ENCODE peak calls at places on chromosomes 6 and 20, in four cellular contexts. One of them, this sample, is unnamed.

GRCh38 chr6:132190097-132190814 is 211.0 kb downstream of the MOXD1 start:
- DNase-seq in cardiac fibroblast: peak
- DNase-seq in cardiac muscle cell: no peak
- DNase-seq in MM.1S: peak
- DNase-seq in this sample: no peak

GRCh38 chr6:125747589-125748533 is 1.6 kb upstream of the HEY2 start:
- DNase-seq in MM.1S: peak
- DNase-seq in cardiac muscle cell: peak
- DNase-seq in cardiac fibroblast: peak
- DNase-seq in this sample: peak

GRCh38 chr6:23498013-23498412 is 628.0 kb upstream of the NRSN1 start:
- DNase-seq in MM.1S: no peak
- DNase-seq in cardiac muscle cell: no peak
- DNase-seq in cardiac fibroblast: peak
- DNase-seq in this sample: no peak

GRCh38 chr6:83853968-83854501 is 875 bp downstream of the RIPPLY2 start:
- DNase-seq in MM.1S: no peak
- DNase-seq in cardiac fibroblast: no peak
- DNase-seq in cardiac muscle cell: no peak
- DNase-seq in this sample: no peak

GRCh38 chr20:63567382-63568169 is 6.5 kb downstream of the HELZ2 start:
- DNase-seq in cardiac fibroblast: no peak
- DNase-seq in cardiac muscle cell: no peak
- DNase-seq in MM.1S: peak
- DNase-seq in this sample: no peak

GRCh38 chr6:116314878-116315277 is 35.1 kb upstream of the TSPYL1 start:
- DNase-seq in cardiac muscle cell: no peak
- DNase-seq in cardiac fibroblast: peak
- DNase-seq in MM.1S: no peak
- DNase-seq in this sample: no peak

GRCh38 chr6:127566119-127566518 is 10.9 kb upstream of the C6orf58 start:
- DNase-seq in cardiac fibroblast: peak
- DNase-seq in cardiac muscle cell: no peak
- DNase-seq in MM.1S: no peak
- DNase-seq in this sample: no peak

GRCh38 chr6:158131926-158132325 is 36.1 kb downstream of the SERAC1 start:
- DNase-seq in cardiac fibroblast: peak
- DNase-seq in MM.1S: peak
- DNase-seq in cardiac muscle cell: peak
- DNase-seq in this sample: no peak

GRCh38 chr6:24329022-24329421 is 28.8 kb downstream of the DCDC2 start:
- DNase-seq in cardiac muscle cell: no peak
- DNase-seq in MM.1S: no peak
- DNase-seq in cardiac fibroblast: peak
- DNase-seq in this sample: no peak

GRCh38 chr6:3825851-3826581 is 23.2 kb upstream of the FAM50B start:
- DNase-seq in cardiac fibroblast: peak
- DNase-seq in MM.1S: no peak
- DNase-seq in cardiac muscle cell: no peak
- DNase-seq in this sample: no peak

GRCh38 chr6:13251242-13251641 is 77.1 kb downstream of the TBC1D7 start:
- DNase-seq in MM.1S: no peak
- DNase-seq in cardiac muscle cell: no peak
- DNase-seq in cardiac fibroblast: no peak
- DNase-seq in this sample: no peak

GRCh38 chr6:148611213-148611612 is 135.6 kb upstream of the UST start:
- DNase-seq in cardiac fibroblast: peak
- DNase-seq in MM.1S: no peak
- DNase-seq in cardiac muscle cell: no peak
- DNase-seq in this sample: no peak

GRCh38 chr6:45590751-45591184 is 213.0 kb upstream of the SUPT3H start:
- DNase-seq in cardiac muscle cell: no peak
- DNase-seq in cardiac fibroblast: no peak
- DNase-seq in MM.1S: no peak
- DNase-seq in this sample: peak

GRCh38 chr6:84623956-84624680 is 140.3 kb downstream of the TBX18 start:
- DNase-seq in cardiac fibroblast: peak
- DNase-seq in cardiac muscle cell: peak
- DNase-seq in MM.1S: no peak
- DNase-seq in this sample: no peak

GRCh38 chr6:36999467-37000125 is 5.9 kb upstream of the FGD2 start:
- DNase-seq in MM.1S: no peak
- DNase-seq in cardiac fibroblast: no peak
- DNase-seq in cardiac muscle cell: no peak
- DNase-seq in this sample: no peak

GRCh38 chr20:41151134-41151869 is 14.0 kb downstream of the PLCG1 start:
- DNase-seq in cardiac muscle cell: no peak
- DNase-seq in cardiac fibroblast: no peak
- DNase-seq in MM.1S: no peak
- DNase-seq in this sample: no peak

GRCh38 chr20:41004561-41005360 is 23.9 kb upstream of the TOP1 start:
- DNase-seq in cardiac muscle cell: no peak
- DNase-seq in cardiac fibroblast: peak
- DNase-seq in MM.1S: no peak
- DNase-seq in this sample: no peak

GRCh38 chr6:6736753-6737654 is 148.5 kb downstream of the LY86 start:
- DNase-seq in cardiac fibroblast: peak
- DNase-seq in MM.1S: no peak
- DNase-seq in cardiac muscle cell: no peak
- DNase-seq in this sample: peak

GRCh38 chr20:59438201-59438600 is 137.8 kb downstream of the EDN3 start:
- DNase-seq in cardiac fibroblast: no peak
- DNase-seq in MM.1S: no peak
- DNase-seq in cardiac muscle cell: no peak
- DNase-seq in this sample: no peak

GRCh38 chr20:50918403-50918802 is 12.8 kb downstream of the ADNP start:
- DNase-seq in cardiac muscle cell: no peak
- DNase-seq in cardiac fibroblast: peak
- DNase-seq in MM.1S: no peak
- DNase-seq in this sample: no peak

GRCh38 chr20:49595811-49596545 is 28.0 kb upstream of the PTGIS start:
- DNase-seq in cardiac muscle cell: no peak
- DNase-seq in MM.1S: no peak
- DNase-seq in cardiac fibroblast: peak
- DNase-seq in this sample: no peak

GRCh38 chr6:120056085-120056484 is 706.5 kb upstream of the MAN1A1 start:
- DNase-seq in MM.1S: no peak
- DNase-seq in cardiac muscle cell: no peak
- DNase-seq in cardiac fibroblast: peak
- DNase-seq in this sample: no peak
- TF ChIP-seq CTCF in MM.1S: peak
- TF ChIP-seq CTCF in cardiac muscle cell: peak
- TF ChIP-seq CTCF in cardiac fibroblast: peak
- TF ChIP-seq CTCF in this sample: peak

GRCh38 chr6:156686429-156686939 is 90.7 kb upstream of the ARID1B start:
- DNase-seq in cardiac muscle cell: peak
- DNase-seq in cardiac fibroblast: peak
- DNase-seq in MM.1S: peak
- DNase-seq in this sample: peak

GRCh38 chr6:156687875-156688549 is 89.2 kb upstream of the ARID1B start:
- DNase-seq in MM.1S: no peak
- DNase-seq in cardiac fibroblast: peak
- DNase-seq in cardiac muscle cell: no peak
- DNase-seq in this sample: peak

GRCh38 chr6:156685823-156686428 is 91.3 kb upstream of the ARID1B start:
- DNase-seq in MM.1S: no peak
- DNase-seq in cardiac muscle cell: no peak
- DNase-seq in cardiac fibroblast: no peak
- DNase-seq in this sample: no peak

GRCh38 chr6:156689656-156690055 is 87.5 kb upstream of the ARID1B start:
- DNase-seq in cardiac muscle cell: no peak
- DNase-seq in MM.1S: no peak
- DNase-seq in cardiac fibroblast: no peak
- DNase-seq in this sample: no peak

GRCh38 chr6:156686940-156687874 is 90.0 kb upstream of the ARID1B start:
- DNase-seq in cardiac fibroblast: peak
- DNase-seq in cardiac muscle cell: peak
- DNase-seq in MM.1S: peak
- DNase-seq in this sample: peak
- TF ChIP-seq CTCF in cardiac fibroblast: no peak
- TF ChIP-seq CTCF in cardiac muscle cell: no peak
- TF ChIP-seq CTCF in MM.1S: no peak
- TF ChIP-seq CTCF in this sample: no peak

DNA sequence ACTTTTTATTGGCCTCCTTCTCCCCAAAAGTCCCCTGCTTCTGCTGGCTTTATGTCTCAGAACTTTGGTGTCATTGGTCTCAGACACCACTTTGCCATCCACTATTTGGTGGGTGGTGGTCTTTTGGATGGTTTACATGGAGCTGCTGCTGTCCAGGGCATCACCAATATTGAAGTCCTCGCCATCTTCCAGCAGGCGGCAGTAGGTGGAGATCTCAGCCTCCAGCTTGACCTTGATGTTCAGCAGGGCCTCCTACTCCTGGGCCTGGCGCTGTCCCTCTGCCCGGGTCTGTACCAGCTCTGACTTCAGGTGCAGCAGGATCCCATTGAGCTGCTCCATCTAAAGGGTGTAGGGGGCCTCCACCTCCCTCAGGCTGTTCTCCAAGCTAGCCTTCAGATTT is 148.4 kb upstream of the FOXA2 start:
- DNase-seq in MM.1S: no peak
- DNase-seq in cardiac muscle cell: no peak
- DNase-seq in cardiac fibroblast: no peak
- DNase-seq in this sample: no peak
- TF ChIP-seq CTCF in MM.1S: no peak
- TF ChIP-seq CTCF in cardiac muscle cell: no peak
- TF ChIP-seq CTCF in cardiac fibroblast: no peak
- TF ChIP-seq CTCF in this sample: no peak

GRCh38 chr20:1802385-1803215 is 92.6 kb upstream of the SIRPA start:
- DNase-seq in cardiac muscle cell: peak
- DNase-seq in cardiac fibroblast: peak
- DNase-seq in MM.1S: peak
- DNase-seq in this sample: peak

GRCh38 chr20:1798982-1799381 is 96.2 kb upstream of the SIRPA start:
- DNase-seq in MM.1S: no peak
- DNase-seq in cardiac muscle cell: no peak
- DNase-seq in cardiac fibroblast: no peak
- DNase-seq in this sample: no peak

GRCh38 chr20:1800180-1800579 is 95.0 kb upstream of the SIRPA start:
- DNase-seq in MM.1S: no peak
- DNase-seq in cardiac fibroblast: no peak
- DNase-seq in cardiac muscle cell: no peak
- DNase-seq in this sample: no peak

GRCh38 chr20:1801551-1801950 is 93.7 kb upstream of the SIRPA start:
- DNase-seq in cardiac fibroblast: no peak
- DNase-seq in cardiac muscle cell: no peak
- DNase-seq in MM.1S: peak
- DNase-seq in this sample: no peak

DNA sequence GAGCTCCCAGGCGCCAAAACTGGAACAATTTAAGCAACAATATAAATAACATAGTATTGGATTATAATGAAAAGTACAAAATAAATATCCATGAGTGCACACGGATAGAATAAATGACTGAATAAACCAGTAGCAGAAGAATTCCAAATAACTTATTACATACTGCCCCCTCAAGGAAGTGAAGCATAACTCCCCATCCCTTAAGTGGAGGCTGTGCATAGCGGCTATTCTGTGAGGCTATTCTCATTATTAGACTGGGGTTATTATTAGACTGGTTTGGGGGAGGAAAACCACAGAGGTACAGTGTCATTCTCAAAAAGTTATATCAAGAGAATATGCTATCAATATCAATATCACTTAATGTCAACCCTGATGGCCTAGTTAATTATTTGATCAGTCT is 94.4 kb upstream of the SIRPA start:
- DNase-seq in cardiac muscle cell: peak
- DNase-seq in cardiac fibroblast: peak
- DNase-seq in MM.1S: peak
- DNase-seq in this sample: no peak
- TF ChIP-seq CTCF in cardiac muscle cell: peak
- TF ChIP-seq CTCF in cardiac fibroblast: peak
- TF ChIP-seq CTCF in MM.1S: peak
- TF ChIP-seq CTCF in this sample: peak

GRCh38 chr20:5821627-5822215 is 71.5 kb downstream of the SHLD1 start:
- DNase-seq in cardiac muscle cell: no peak
- DNase-seq in cardiac fibroblast: no peak
- DNase-seq in MM.1S: no peak
- DNase-seq in this sample: no peak
- TF ChIP-seq CTCF in cardiac muscle cell: no peak
- TF ChIP-seq CTCF in cardiac fibroblast: no peak
- TF ChIP-seq CTCF in MM.1S: no peak
- TF ChIP-seq CTCF in this sample: no peak

GRCh38 chr20:10379761-10380160 is 54.3 kb downstream of the MKKS start:
- DNase-seq in MM.1S: no peak
- DNase-seq in cardiac fibroblast: no peak
- DNase-seq in cardiac muscle cell: no peak
- DNase-seq in this sample: no peak

GRCh38 chr20:10376271-10377075 is 57.5 kb downstream of the MKKS start:
- DNase-seq in cardiac fibroblast: peak
- DNase-seq in cardiac muscle cell: no peak
- DNase-seq in MM.1S: no peak
- DNase-seq in this sample: no peak

GRCh38 chr20:10385850-10386544 is 48.0 kb downstream of the MKKS start:
- DNase-seq in cardiac fibroblast: peak
- DNase-seq in cardiac muscle cell: no peak
- DNase-seq in MM.1S: no peak
- DNase-seq in this sample: no peak

DNA sequence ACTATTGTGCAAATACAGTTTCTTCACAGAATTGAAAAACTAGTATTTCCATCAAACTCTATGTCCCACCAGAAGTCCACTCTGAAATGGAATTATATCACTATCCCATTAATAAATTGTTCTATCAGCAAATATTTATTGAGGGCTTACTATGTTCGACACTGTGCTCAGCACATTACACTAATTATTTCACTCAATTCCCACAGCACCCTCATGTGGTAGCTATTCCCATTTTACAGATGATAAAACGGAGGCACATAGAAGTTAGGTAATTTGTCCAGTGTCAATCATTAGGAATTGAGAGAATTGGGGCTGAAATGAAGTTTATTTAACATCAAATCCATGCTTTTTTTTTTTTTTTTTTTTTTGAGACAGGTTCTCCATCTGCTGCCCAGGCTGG is 52.5 kb downstream of the MKKS start:
- DNase-seq in MM.1S: no peak
- DNase-seq in cardiac muscle cell: no peak
- DNase-seq in cardiac fibroblast: peak
- DNase-seq in this sample: no peak
- TF ChIP-seq CTCF in MM.1S: peak
- TF ChIP-seq CTCF in cardiac muscle cell: no peak
- TF ChIP-seq CTCF in cardiac fibroblast: no peak
- TF ChIP-seq CTCF in this sample: no peak

GRCh38 chr20:38387953-38388352 is 41.7 kb downstream of the LBP start:
- DNase-seq in cardiac muscle cell: no peak
- DNase-seq in cardiac fibroblast: no peak
- DNase-seq in MM.1S: no peak
- DNase-seq in this sample: no peak
- TF ChIP-seq CTCF in cardiac muscle cell: no peak
- TF ChIP-seq CTCF in cardiac fibroblast: no peak
- TF ChIP-seq CTCF in MM.1S: no peak
- TF ChIP-seq CTCF in this sample: no peak